ENCODE peak calls at places on chromosomes 12 and 14, in six cellular contexts. U, E, V, A, P and C are unnamed samples.

GRCh38 chr14:49294736-49295135 is 291.4 kb downstream of the RPS29 start:
- DNase-seq in U (no peak), E (no peak), V (no peak), A (no peak), P (no peak), C (no peak)

GRCh38 chr12:49577589-49578315 is 9.8 kb upstream of the MCRS1 start:
- DNase-seq in U (no peak), E (no peak), V (no peak), A (no peak), P (no peak), C (no peak)

GRCh38 chr12:64781374-64782029 is 22.3 kb upstream of the GNS start:
- DNase-seq in U (peak; percentile 60), E (no peak), V (no peak), A (no peak), P (no peak), C (no peak)

GRCh38 chr12:121534495-121535148 is 46.2 kb downstream of the KDM2B start:
- DNase-seq in U (peak; percentile 79), E (no peak), V (no peak), A (peak; percentile 57), P (peak; percentile 66), C (no peak)

GRCh38 chr14:51561141-51561540 is 90.6 kb upstream of the FRMD6 start:
- DNase-seq in U (no peak), E (no peak), V (no peak), A (no peak), P (no peak), C (no peak)

GRCh38 chr12:40819427-40820108 is 127.3 kb downstream of the CNTN1 start:
- DNase-seq in U (no peak), E (peak; percentile 15), V (no peak), A (no peak), P (no peak), C (no peak)

GRCh38 chr12:57864382-57864781 is 17.9 kb upstream of the CTDSP2 start:
- DNase-seq in U (no peak), E (no peak), V (no peak), A (no peak), P (no peak), C (no peak)

GRCh38 chr14:70052990-70053389 is 135.8 kb downstream of the SLC8A3 start:
- DNase-seq in U (no peak), E (no peak), V (peak; percentile 21), A (no peak), P (no peak), C (no peak)

GRCh38 chr12:23236056-23236455 is 611.1 kb downstream of the ETNK1 start:
- DNase-seq in U (no peak), E (no peak), V (no peak), A (no peak), P (no peak), C (no peak)

GRCh38 chr14:102819176-102819628 is 42.0 kb downstream of the TRAF3 start:
- DNase-seq in U (peak; percentile 75), E (no peak), V (peak; percentile 63), A (no peak), P (peak; percentile 37), C (no peak)